ENCODE peak calls at places on chromosomes 11 and 22, in ten cellular contexts. One of them, this sample, is unnamed.

GRCh38 chr11:33182246-33182878 is 21.1 kb upstream of the CSTF3 start:
- DNase-seq in sigmoid colon: no peak
- DNase-seq in heart left ventricle: no peak
- DNase-seq in tibial nerve: no peak
- DNase-seq in IMR-90: no peak
- DNase-seq in stomach: peak
- DNase-seq in uterus: no peak
- DNase-seq in Peyer's patch: no peak
- DNase-seq in NB4: no peak
- DNase-seq in lower leg skin: no peak
- DNase-seq in this sample: no peak

GRCh38 chr11:117095301-117096139 is 2.7 kb downstream of the SIK3 start:
- DNase-seq in tibial nerve: no peak
- DNase-seq in NB4: peak
- DNase-seq in heart left ventricle: no peak
- DNase-seq in uterus: no peak
- DNase-seq in stomach: no peak
- DNase-seq in sigmoid colon: no peak
- DNase-seq in IMR-90: peak
- DNase-seq in lower leg skin: no peak
- DNase-seq in Peyer's patch: no peak
- DNase-seq in this sample: no peak

GRCh38 chr11:61815790-61816735 is 740 bp downstream of the FADS1 start:
- DNase-seq in stomach: peak
- DNase-seq in sigmoid colon: peak
- DNase-seq in uterus: peak
- DNase-seq in Peyer's patch: peak
- DNase-seq in heart left ventricle: peak
- DNase-seq in NB4: peak
- DNase-seq in lower leg skin: peak
- DNase-seq in tibial nerve: peak
- DNase-seq in IMR-90: peak
- DNase-seq in this sample: peak

GRCh38 chr11:69529001-69529400 is 47.5 kb downstream of the LINC01488 start:
- DNase-seq in IMR-90: no peak
- DNase-seq in tibial nerve: no peak
- DNase-seq in stomach: no peak
- DNase-seq in sigmoid colon: peak
- DNase-seq in NB4: no peak
- DNase-seq in Peyer's patch: no peak
- DNase-seq in heart left ventricle: no peak
- DNase-seq in lower leg skin: no peak
- DNase-seq in uterus: peak
- DNase-seq in this sample: no peak

GRCh38 chr11:82012276-82012675 is 721.4 kb downstream of the FAM181B start:
- DNase-seq in tibial nerve: no peak
- DNase-seq in heart left ventricle: no peak
- DNase-seq in Peyer's patch: no peak
- DNase-seq in stomach: no peak
- DNase-seq in uterus: no peak
- DNase-seq in lower leg skin: no peak
- DNase-seq in NB4: no peak
- DNase-seq in IMR-90: no peak
- DNase-seq in sigmoid colon: no peak
- DNase-seq in this sample: no peak

GRCh38 chr22:24894998-24895397 is 51.5 kb downstream of the LHFPL7 start:
- DNase-seq in heart left ventricle: peak
- DNase-seq in sigmoid colon: peak
- DNase-seq in IMR-90: no peak
- DNase-seq in stomach: peak
- DNase-seq in uterus: peak
- DNase-seq in lower leg skin: peak
- DNase-seq in tibial nerve: peak
- DNase-seq in NB4: peak
- DNase-seq in Peyer's patch: no peak
- DNase-seq in this sample: peak

GRCh38 chr11:19966927-19967326 is 193.3 kb downstream of the DBX1 start:
- DNase-seq in uterus: no peak
- DNase-seq in sigmoid colon: no peak
- DNase-seq in stomach: no peak
- DNase-seq in tibial nerve: no peak
- DNase-seq in Peyer's patch: no peak
- DNase-seq in NB4: no peak
- DNase-seq in IMR-90: no peak
- DNase-seq in lower leg skin: no peak
- DNase-seq in heart left ventricle: no peak
- DNase-seq in this sample: no peak

GRCh38 chr11:71309181-71309580 is 56.8 kb upstream of the SHANK2 start:
- DNase-seq in stomach: peak
- DNase-seq in heart left ventricle: no peak
- DNase-seq in NB4: no peak
- DNase-seq in IMR-90: no peak
- DNase-seq in tibial nerve: no peak
- DNase-seq in uterus: no peak
- DNase-seq in Peyer's patch: no peak
- DNase-seq in sigmoid colon: peak
- DNase-seq in lower leg skin: no peak
- DNase-seq in this sample: no peak

GRCh38 chr11:826836-827145 is 928 bp upstream of the CRACR2B start:
- DNase-seq in IMR-90: no peak
- DNase-seq in uterus: no peak
- DNase-seq in NB4: peak
- DNase-seq in tibial nerve: no peak
- DNase-seq in sigmoid colon: no peak
- DNase-seq in lower leg skin: no peak
- DNase-seq in heart left ventricle: no peak
- DNase-seq in Peyer's patch: no peak
- DNase-seq in stomach: no peak
- DNase-seq in this sample: no peak

GRCh38 chr11:827861-828167 is at the start of gene CRACR2B:
- DNase-seq in uterus: no peak
- DNase-seq in lower leg skin: no peak
- DNase-seq in heart left ventricle: no peak
- DNase-seq in stomach: no peak
- DNase-seq in Peyer's patch: peak
- DNase-seq in sigmoid colon: no peak
- DNase-seq in tibial nerve: no peak
- DNase-seq in NB4: peak
- DNase-seq in IMR-90: no peak
- DNase-seq in this sample: no peak

GRCh38 chr11:825366-826231 is 2.1 kb upstream of the CRACR2B start:
- DNase-seq in NB4: no peak
- DNase-seq in uterus: no peak
- DNase-seq in tibial nerve: no peak
- DNase-seq in Peyer's patch: no peak
- DNase-seq in stomach: peak
- DNase-seq in IMR-90: no peak
- DNase-seq in sigmoid colon: no peak
- DNase-seq in heart left ventricle: no peak
- DNase-seq in lower leg skin: no peak
- DNase-seq in this sample: no peak

GRCh38 chr11:828501-829115 is 889 bp downstream of the CRACR2B start:
- DNase-seq in uterus: no peak
- DNase-seq in sigmoid colon: no peak
- DNase-seq in heart left ventricle: no peak
- DNase-seq in NB4: no peak
- DNase-seq in lower leg skin: no peak
- DNase-seq in stomach: no peak
- DNase-seq in tibial nerve: no peak
- DNase-seq in IMR-90: no peak
- DNase-seq in Peyer's patch: no peak
- DNase-seq in this sample: no peak

DNA sequence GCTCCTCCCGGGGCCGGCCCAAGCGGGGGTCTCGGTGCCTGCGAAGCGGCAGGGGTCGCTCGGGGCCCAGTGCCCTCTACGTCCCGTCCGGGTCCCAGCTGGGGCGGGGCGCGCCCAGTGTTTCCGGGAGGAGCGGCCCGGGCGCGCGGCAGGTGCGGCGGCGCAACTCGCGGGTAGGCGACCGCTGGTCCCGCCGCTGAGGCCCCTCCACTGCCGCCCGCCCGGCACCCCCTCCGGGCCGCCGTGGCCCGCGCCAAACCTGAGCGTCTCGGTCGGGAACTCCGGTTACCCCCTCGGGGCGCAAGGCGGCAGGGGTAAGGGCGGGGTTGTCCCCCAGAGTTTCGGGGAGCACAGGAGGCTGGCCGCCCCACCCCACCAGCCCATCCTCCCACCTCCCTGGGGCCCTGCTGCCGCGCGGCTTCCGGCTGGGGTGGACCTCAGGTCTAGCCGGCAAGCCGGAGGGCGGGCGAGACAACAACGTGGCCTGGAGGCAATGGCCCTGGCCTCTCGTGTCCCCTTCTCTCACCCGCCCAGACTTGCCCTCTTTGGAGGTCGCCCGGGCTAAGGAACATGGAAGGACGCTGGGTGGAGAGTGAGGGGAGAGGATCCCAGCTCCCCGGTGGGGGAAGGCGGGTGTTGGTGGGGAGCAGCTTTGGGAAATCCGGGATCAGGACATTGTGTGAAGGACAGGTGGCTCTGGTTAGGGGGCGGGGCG is 416 bp upstream of the CRACR2B start:
- DNase-seq in stomach: peak
- DNase-seq in NB4: peak
- DNase-seq in Peyer's patch: peak
- DNase-seq in lower leg skin: no peak
- DNase-seq in heart left ventricle: no peak
- DNase-seq in IMR-90: no peak
- DNase-seq in uterus: no peak
- DNase-seq in tibial nerve: no peak
- DNase-seq in sigmoid colon: no peak
- DNase-seq in this sample: no peak
- TF ChIP-seq POLR2A in stomach: no peak
- TF ChIP-seq POLR2A in NB4: peak
- TF ChIP-seq POLR2A in Peyer's patch: no peak
- TF ChIP-seq POLR2A in lower leg skin: no peak
- TF ChIP-seq POLR2A in heart left ventricle: no peak
- TF ChIP-seq POLR2A in IMR-90: no peak
- TF ChIP-seq POLR2A in uterus: no peak
- TF ChIP-seq POLR2A in tibial nerve: no peak
- TF ChIP-seq POLR2A in sigmoid colon: no peak
- TF ChIP-seq POLR2A in this sample: no peak

GRCh38 chr11:2583605-2583958 is 116.2 kb downstream of the KCNQ1OT1 start:
- DNase-seq in heart left ventricle: peak
- DNase-seq in sigmoid colon: no peak
- DNase-seq in NB4: no peak
- DNase-seq in stomach: peak
- DNase-seq in IMR-90: no peak
- DNase-seq in lower leg skin: no peak
- DNase-seq in uterus: no peak
- DNase-seq in tibial nerve: no peak
- DNase-seq in Peyer's patch: no peak
- DNase-seq in this sample: no peak
- H3K4me3 ChIP-seq in heart left ventricle: no peak
- H3K4me3 ChIP-seq in sigmoid colon: no peak
- H3K4me3 ChIP-seq in NB4: no peak
- H3K4me3 ChIP-seq in stomach: no peak
- H3K4me3 ChIP-seq in IMR-90: no peak
- H3K4me3 ChIP-seq in lower leg skin: no peak
- H3K4me3 ChIP-seq in uterus: no peak
- H3K4me3 ChIP-seq in tibial nerve: no peak
- H3K4me3 ChIP-seq in Peyer's patch: no peak
- H3K4me3 ChIP-seq in this sample: no peak

DNA sequence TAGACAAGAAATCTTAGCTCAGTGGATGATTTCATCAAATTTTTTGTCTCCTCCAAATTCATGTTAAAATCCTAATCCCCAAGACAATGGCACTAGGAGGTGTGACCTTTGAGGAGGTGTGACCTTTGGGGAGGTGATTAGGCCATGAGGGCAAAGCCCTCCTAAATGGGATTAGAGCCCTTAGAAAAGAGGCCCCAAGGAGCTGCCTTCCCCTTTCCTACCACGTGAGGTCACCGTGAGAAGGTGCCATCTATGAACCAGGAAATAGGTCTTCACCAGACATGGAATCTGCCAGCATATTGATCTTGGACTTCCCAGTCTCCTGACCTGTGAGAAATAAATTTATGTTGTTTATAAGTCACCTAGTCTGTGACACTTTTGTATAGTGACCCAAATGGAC is 138.7 kb downstream of the TRIM29 start:
- DNase-seq in NB4: peak
- DNase-seq in lower leg skin: no peak
- DNase-seq in tibial nerve: no peak
- DNase-seq in IMR-90: no peak
- DNase-seq in Peyer's patch: no peak
- DNase-seq in sigmoid colon: no peak
- DNase-seq in uterus: no peak
- DNase-seq in heart left ventricle: no peak
- DNase-seq in stomach: no peak
- DNase-seq in this sample: no peak
- TF ChIP-seq CTCF in NB4: peak
- TF ChIP-seq CTCF in lower leg skin: no peak
- TF ChIP-seq CTCF in tibial nerve: no peak
- TF ChIP-seq CTCF in IMR-90: no peak
- TF ChIP-seq CTCF in Peyer's patch: peak
- TF ChIP-seq CTCF in sigmoid colon: no peak
- TF ChIP-seq CTCF in uterus: no peak
- TF ChIP-seq CTCF in heart left ventricle: no peak
- TF ChIP-seq CTCF in stomach: no peak
- TF ChIP-seq CTCF in this sample: no peak

GRCh38 chr22:38736257-38736570 is 19.6 kb downstream of the SUN2 start:
- DNase-seq in IMR-90: no peak
- DNase-seq in sigmoid colon: no peak
- DNase-seq in uterus: no peak
- DNase-seq in lower leg skin: no peak
- DNase-seq in heart left ventricle: peak
- DNase-seq in Peyer's patch: no peak
- DNase-seq in NB4: no peak
- DNase-seq in tibial nerve: no peak
- DNase-seq in stomach: no peak
- DNase-seq in this sample: no peak

GRCh38 chr22:38735465-38736256 is 20.1 kb downstream of the SUN2 start:
- DNase-seq in IMR-90: no peak
- DNase-seq in uterus: no peak
- DNase-seq in lower leg skin: no peak
- DNase-seq in heart left ventricle: peak
- DNase-seq in stomach: peak
- DNase-seq in Peyer's patch: no peak
- DNase-seq in NB4: no peak
- DNase-seq in tibial nerve: no peak
- DNase-seq in sigmoid colon: no peak
- DNase-seq in this sample: no peak

GRCh38 chr22:38733329-38734202 is 22.2 kb downstream of the SUN2 start:
- DNase-seq in sigmoid colon: peak
- DNase-seq in stomach: peak
- DNase-seq in heart left ventricle: peak
- DNase-seq in tibial nerve: peak
- DNase-seq in lower leg skin: no peak
- DNase-seq in uterus: peak
- DNase-seq in NB4: peak
- DNase-seq in IMR-90: peak
- DNase-seq in Peyer's patch: peak
- DNase-seq in this sample: peak

GRCh38 chr22:38735126-38735464 is 20.7 kb downstream of the SUN2 start:
- DNase-seq in stomach: no peak
- DNase-seq in heart left ventricle: peak
- DNase-seq in uterus: no peak
- DNase-seq in IMR-90: no peak
- DNase-seq in tibial nerve: no peak
- DNase-seq in NB4: no peak
- DNase-seq in Peyer's patch: no peak
- DNase-seq in lower leg skin: no peak
- DNase-seq in sigmoid colon: no peak
- DNase-seq in this sample: no peak

DNA sequence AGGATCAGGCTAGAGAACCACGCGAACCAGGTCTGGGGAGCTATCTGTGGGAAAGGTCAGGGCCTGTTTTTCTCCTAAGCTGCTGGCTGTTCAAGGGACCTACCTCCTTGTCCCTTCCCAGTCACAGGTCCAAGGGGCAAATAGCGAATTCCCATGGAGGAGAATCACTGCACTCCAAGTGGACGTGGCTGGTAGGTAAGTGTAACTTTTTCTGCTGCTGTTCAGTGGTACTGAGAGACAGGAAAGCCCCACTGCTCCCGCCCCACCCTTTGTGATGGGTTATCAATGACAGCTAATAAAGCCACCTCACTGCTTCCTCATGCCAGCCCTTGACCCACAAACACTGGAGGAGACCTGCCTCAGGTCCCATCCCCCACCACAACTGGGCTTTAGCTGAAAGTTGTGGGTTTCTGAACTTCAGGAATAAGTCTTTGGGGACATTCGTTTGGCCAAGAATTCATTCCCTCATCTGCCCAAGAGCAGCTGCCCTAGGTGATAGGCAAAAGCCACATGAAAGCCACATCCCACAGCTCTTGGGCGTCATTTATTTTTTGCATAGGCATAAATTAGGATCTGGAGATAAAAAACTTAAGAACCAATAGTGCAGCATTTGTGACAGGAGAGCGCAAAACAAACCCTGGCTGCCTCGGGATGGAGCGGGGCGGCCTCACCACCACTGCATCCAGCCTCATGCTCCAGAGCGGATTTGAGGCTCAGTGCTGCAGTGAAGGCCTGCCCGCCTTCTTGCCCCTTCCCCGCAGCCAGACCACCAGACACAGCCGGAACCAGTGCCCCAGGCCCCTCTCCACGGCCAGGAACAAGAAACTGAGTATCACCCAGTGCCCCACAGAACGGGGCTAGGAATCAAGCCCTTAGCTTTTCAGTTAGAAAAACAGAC is 21.3 kb downstream of the SUN2 start:
- DNase-seq in lower leg skin: no peak
- DNase-seq in uterus: no peak
- DNase-seq in stomach: no peak
- DNase-seq in heart left ventricle: peak
- DNase-seq in IMR-90: no peak
- DNase-seq in NB4: no peak
- DNase-seq in Peyer's patch: no peak
- DNase-seq in sigmoid colon: no peak
- DNase-seq in tibial nerve: no peak
- DNase-seq in this sample: no peak
- TF ChIP-seq POLR2A in lower leg skin: no peak
- TF ChIP-seq POLR2A in uterus: no peak
- TF ChIP-seq POLR2A in stomach: no peak
- TF ChIP-seq POLR2A in heart left ventricle: no peak
- TF ChIP-seq POLR2A in IMR-90: no peak
- TF ChIP-seq POLR2A in NB4: no peak
- TF ChIP-seq POLR2A in Peyer's patch: no peak
- TF ChIP-seq POLR2A in sigmoid colon: no peak
- TF ChIP-seq POLR2A in tibial nerve: no peak
- TF ChIP-seq POLR2A in this sample: no peak